ENCODE peak calls at places on chromosome 1, in seven cellular contexts. I is Calu3; T is psoas muscle; F is stimulated activated CD4-positive, alpha-beta T cell treated with anti-CD3 and anti-CD28 coated beads, Interleukin-4, amount 100 ng/mL, for 1 hour; O is Right ventricle myocardium superior; S is left kidney; X is IMR-90. J is an unnamed sample.

GRCh38 chr1:17966341-17966740 is 141.3 kb upstream of the IGSF21 start:
- DNase-seq in I (no peak), X (no peak), S (no peak), F (no peak), O (no peak), T (peak; percentile 39), J (no peak)

GRCh38 chr1:217090073-217090911 is 367.1 kb upstream of the ESRRG start:
- DNase-seq in F (no peak), O (no peak), I (no peak), S (peak; percentile 66), T (peak; percentile 14), X (no peak), J (no peak)

GRCh38 chr1:37673920-37674319 is 18.4 kb upstream of the CDCA8 start:
- DNase-seq in S (no peak), F (peak; percentile 29), T (no peak), X (no peak), I (no peak), O (no peak), J (no peak)

GRCh38 chr1:4597020-4597419 is 57.4 kb upstream of the AJAP1 start:
- DNase-seq in X (no peak), F (no peak), O (no peak), S (no peak), T (no peak), I (no peak), J (no peak)

GRCh38 chr1:93631626-93632365 is 49.8 kb downstream of the BCAR3 start:
- DNase-seq in I (peak; percentile 28), S (no peak), T (no peak), F (no peak), O (no peak), X (no peak), J (no peak)

GRCh38 chr1:201678264-201679101 is 139.6 kb downstream of the NAV1 start:
- DNase-seq in T (no peak), F (no peak), I (no peak), S (peak; percentile 71), O (no peak), X (peak; percentile 49), J (no peak)

GRCh38 chr1:220884981-220885918 is 6.0 kb downstream of the HLX start:
- DNase-seq in O (no peak), I (no peak), S (no peak), T (no peak), F (no peak), X (no peak), J (no peak)

GRCh38 chr1:169024800-169025253 is 81.7 kb upstream of the ATP1B1 start:
- DNase-seq in O (no peak), S (peak; percentile 66), T (no peak), F (no peak), I (no peak), X (no peak), J (no peak)

GRCh38 chr1:47478090-47478489 is 40.2 kb downstream of the FOXD2 start:
- DNase-seq in I (peak; percentile 62), T (no peak), O (no peak), F (no peak), S (peak; percentile 90), X (no peak), J (no peak)

GRCh38 chr1:3105167-3105863 is 36.3 kb downstream of the PRDM16 start:
- DNase-seq in F (no peak), T (no peak), O (no peak), I (no peak), S (peak; percentile 88), X (no peak), J (no peak)

GRCh38 chr1:166176416-166176815 is 9.6 kb upstream of the FAM78B start:
- DNase-seq in X (no peak), S (no peak), O (no peak), T (no peak), I (no peak), F (no peak), J (no peak)

GRCh38 chr1:5914676-5915285 is 77.4 kb downstream of the NPHP4 start:
- DNase-seq in S (peak; percentile 66), X (no peak), I (no peak), O (no peak), F (no peak), T (no peak), J (no peak)

GRCh38 chr1:207863893-207864535 is 46.9 kb downstream of the CD34 start:
- DNase-seq in O (no peak), X (no peak), S (no peak), I (no peak), F (peak; percentile 35), T (no peak), J (no peak)

GRCh38 chr1:2545754-2546514 is 10.2 kb upstream of the TNFRSF14 start:
- DNase-seq in S (peak; percentile 96), O (peak; percentile 93), T (peak; percentile 88), F (peak; percentile 84), X (peak; percentile 66), I (peak; percentile 91), J (peak; percentile 96)

GRCh38 chr1:175470078-175470477 is 273.3 kb downstream of the TNR start:
- DNase-seq in T (no peak), X (no peak), F (no peak), O (no peak), I (no peak), S (no peak), J (no peak)

GRCh38 chr1:10835423-10836421 is 39.3 kb upstream of the CASZ1 start:
- DNase-seq in F (no peak), I (peak; percentile 34), O (no peak), X (peak; percentile 36), S (peak; percentile 96), T (peak; percentile 57), J (no peak)

GRCh38 chr1:36349839-36350238 is 26.4 kb upstream of the EVA1B start:
- DNase-seq in I (no peak), S (no peak), F (no peak), X (no peak), O (peak; percentile 57), T (no peak), J (no peak)

GRCh38 chr1:229836324-229836723 is 210.3 kb downstream of the URB2 start:
- DNase-seq in S (no peak), F (no peak), X (no peak), I (no peak), O (no peak), T (no peak), J (no peak)

GRCh38 chr1:221741971-221742554 is at the start of gene DUSP10:
- DNase-seq in S (peak; percentile 100), O (peak; percentile 99), X (peak; percentile 100), F (peak; percentile 97), I (peak; percentile 99), T (peak; percentile 98), J (peak; percentile 100)

GRCh38 chr1:216587715-216588114 is 135.5 kb downstream of the ESRRG start:
- DNase-seq in O (no peak), T (no peak), X (peak; percentile 31), S (no peak), F (no peak), I (no peak), J (no peak)

GRCh38 chr1:7972285-7972684 is 10.8 kb downstream of the PARK7 start:
- DNase-seq in O (no peak), I (no peak), X (no peak), S (no peak), F (no peak), T (no peak), J (no peak)

GRCh38 chr1:93079685-93080141 is 630 bp downstream of the MTF2 start:
- DNase-seq in X (no peak), I (peak; percentile 21), F (peak; percentile 16), T (peak; percentile 21), S (peak; percentile 72), O (no peak), J (peak; percentile 62)

GRCh38 chr1:47972864-47973437 is 24.2 kb downstream of the TRABD2B start:
- DNase-seq in O (no peak), I (no peak), T (no peak), F (no peak), X (no peak), S (peak; percentile 51), J (no peak)

GRCh38 chr1:234230414-234230862 is 142.8 kb upstream of the COA6 start:
- DNase-seq in I (no peak), F (no peak), O (no peak), T (no peak), S (no peak), X (no peak), J (no peak)

GRCh38 chr1:27119270-27119618 is 35.7 kb downstream of the SLC9A1 start:
- DNase-seq in F (no peak), T (no peak), I (no peak), X (no peak), S (no peak), O (no peak), J (peak; percentile 88)

GRCh38 chr1:186967659-186968394 is 139.1 kb downstream of the PLA2G4A start:
- DNase-seq in O (no peak), I (no peak), S (no peak), T (no peak), X (peak; percentile 54), F (no peak), J (no peak)

GRCh38 chr1:40612345-40612831 is 53.1 kb downstream of the RIMS3 start:
- DNase-seq in F (peak; percentile 57), T (peak; percentile 27), I (peak; percentile 71), X (peak; percentile 52), O (peak; percentile 53), S (peak; percentile 88), J (no peak)

GRCh38 chr1:22920026-22920733 is 52.5 kb downstream of the LACTBL1 start:
- DNase-seq in T (no peak), O (no peak), S (no peak), X (no peak), I (no peak), F (no peak), J (no peak)

GRCh38 chr1:72262735-72263134 is 19.6 kb downstream of the NEGR1 start:
- DNase-seq in F (no peak), S (no peak), I (no peak), X (no peak), O (no peak), T (no peak), J (no peak)

GRCh38 chr1:215835951-215836350 is 268.8 kb downstream of the KCTD3 start:
- DNase-seq in F (no peak), X (peak; percentile 90), I (no peak), S (no peak), O (no peak), T (no peak), J (no peak)